ENCODE peak calls at places on chromosomes 3 and 15, in eight cellular contexts. One of them, this sample, is unnamed.
A peak's percentile ranks its signal among the peaks of the same experiment; 100 is the strongest.

GRCh38 chr3:43779850-43780249 is 89.1 kb downstream of the ABHD5 start:
- DNase-seq in AG04450: no peak
- DNase-seq in fibroblast of villous mesenchyme: no peak
- DNase-seq in BJ: no peak
- DNase-seq in GM13976: no peak
- DNase-seq in kidney epithelial cell: no peak
- DNase-seq in A549: no peak
- DNase-seq in NB4: no peak
- DNase-seq in this sample: no peak

GRCh38 chr15:59292393-59292792 is 80.3 kb downstream of the MYO1E start:
- DNase-seq in fibroblast of villous mesenchyme: no peak
- DNase-seq in BJ: no peak
- DNase-seq in NB4: no peak
- DNase-seq in kidney epithelial cell: no peak
- DNase-seq in A549: no peak
- DNase-seq in AG04450: no peak
- DNase-seq in GM13976: no peak
- DNase-seq in this sample: no peak

GRCh38 chr3:64484289-64484992 is 203.4 kb downstream of the ADAMTS9 start:
- DNase-seq in kidney epithelial cell: peak; percentile 37
- DNase-seq in BJ: peak; percentile 13
- DNase-seq in AG04450: peak; percentile 69
- DNase-seq in A549: peak; percentile 51
- DNase-seq in GM13976: peak; percentile 67
- DNase-seq in fibroblast of villous mesenchyme: peak; percentile 86
- DNase-seq in NB4: peak; percentile 84
- DNase-seq in this sample: peak; percentile 66

GRCh38 chr3:31491660-31492059 is 41.1 kb upstream of the STT3B start:
- DNase-seq in BJ: no peak
- DNase-seq in fibroblast of villous mesenchyme: no peak
- DNase-seq in A549: no peak
- DNase-seq in GM13976: no peak
- DNase-seq in kidney epithelial cell: no peak
- DNase-seq in AG04450: no peak
- DNase-seq in NB4: no peak
- DNase-seq in this sample: no peak

GRCh38 chr3:169071003-169071402 is 592.5 kb downstream of the MECOM start:
- DNase-seq in kidney epithelial cell: no peak
- DNase-seq in A549: no peak
- DNase-seq in BJ: peak; percentile 78
- DNase-seq in fibroblast of villous mesenchyme: no peak
- DNase-seq in NB4: no peak
- DNase-seq in GM13976: no peak
- DNase-seq in AG04450: peak; percentile 11
- DNase-seq in this sample: no peak

GRCh38 chr3:184760337-184761119 is 48.7 kb upstream of the MAGEF1 start:
- DNase-seq in BJ: no peak
- DNase-seq in kidney epithelial cell: no peak
- DNase-seq in GM13976: no peak
- DNase-seq in fibroblast of villous mesenchyme: no peak
- DNase-seq in NB4: no peak
- DNase-seq in A549: no peak
- DNase-seq in AG04450: no peak
- DNase-seq in this sample: no peak

GRCh38 chr3:4948395-4948794 is 30.8 kb upstream of the BHLHE40 start:
- DNase-seq in AG04450: no peak
- DNase-seq in fibroblast of villous mesenchyme: no peak
- DNase-seq in A549: no peak
- DNase-seq in kidney epithelial cell: no peak
- DNase-seq in NB4: no peak
- DNase-seq in BJ: peak; percentile 5
- DNase-seq in GM13976: no peak
- DNase-seq in this sample: no peak

GRCh38 chr15:79088426-79089205 is 2.0 kb downstream of the RASGRF1 start:
- DNase-seq in BJ: no peak
- DNase-seq in NB4: no peak
- DNase-seq in kidney epithelial cell: no peak
- DNase-seq in A549: no peak
- DNase-seq in AG04450: no peak
- DNase-seq in GM13976: no peak
- DNase-seq in fibroblast of villous mesenchyme: no peak
- DNase-seq in this sample: no peak

GRCh38 chr15:39925112-39925830 is 5.2 kb upstream of the GPR176 start:
- DNase-seq in BJ: no peak
- DNase-seq in fibroblast of villous mesenchyme: no peak
- DNase-seq in A549: no peak
- DNase-seq in GM13976: no peak
- DNase-seq in NB4: peak; percentile 44
- DNase-seq in kidney epithelial cell: peak; percentile 32
- DNase-seq in AG04450: no peak
- DNase-seq in this sample: no peak
- TF ChIP-seq CTCF in BJ: no peak
- TF ChIP-seq CTCF in fibroblast of villous mesenchyme: peak; percentile 12
- TF ChIP-seq CTCF in A549: no peak
- TF ChIP-seq CTCF in GM13976: no peak
- TF ChIP-seq CTCF in NB4: no peak
- TF ChIP-seq CTCF in kidney epithelial cell: no peak
- TF ChIP-seq CTCF in AG04450: peak; percentile 3
- TF ChIP-seq CTCF in this sample: no peak

GRCh38 chr3:25262322-25262721 is 165.7 kb upstream of the RARB start:
- DNase-seq in kidney epithelial cell: no peak
- DNase-seq in GM13976: no peak
- DNase-seq in NB4: no peak
- DNase-seq in AG04450: no peak
- DNase-seq in fibroblast of villous mesenchyme: no peak
- DNase-seq in BJ: no peak
- DNase-seq in A549: no peak
- DNase-seq in this sample: no peak
- TF ChIP-seq CTCF in kidney epithelial cell: no peak
- TF ChIP-seq CTCF in GM13976: no peak
- TF ChIP-seq CTCF in NB4: no peak
- TF ChIP-seq CTCF in AG04450: no peak
- TF ChIP-seq CTCF in fibroblast of villous mesenchyme: no peak
- TF ChIP-seq CTCF in BJ: no peak
- TF ChIP-seq CTCF in A549: no peak
- TF ChIP-seq CTCF in this sample: no peak

GRCh38 chr3:60917136-60917535 is 334.1 kb downstream of the FHIT start:
- DNase-seq in NB4: no peak
- DNase-seq in GM13976: no peak
- DNase-seq in BJ: no peak
- DNase-seq in fibroblast of villous mesenchyme: no peak
- DNase-seq in A549: no peak
- DNase-seq in AG04450: no peak
- DNase-seq in kidney epithelial cell: no peak
- DNase-seq in this sample: no peak
- TF ChIP-seq CTCF in NB4: no peak
- TF ChIP-seq CTCF in GM13976: no peak
- TF ChIP-seq CTCF in BJ: no peak
- TF ChIP-seq CTCF in fibroblast of villous mesenchyme: no peak
- TF ChIP-seq CTCF in A549: no peak
- TF ChIP-seq CTCF in AG04450: peak; percentile 3
- TF ChIP-seq CTCF in kidney epithelial cell: no peak
- TF ChIP-seq CTCF in this sample: no peak

GRCh38 chr15:90903733-90904536 is 833 bp downstream of the MAN2A2 start:
- DNase-seq in GM13976: no peak
- DNase-seq in AG04450: no peak
- DNase-seq in kidney epithelial cell: no peak
- DNase-seq in NB4: peak; percentile 40
- DNase-seq in fibroblast of villous mesenchyme: no peak
- DNase-seq in BJ: no peak
- DNase-seq in A549: peak; percentile 46
- DNase-seq in this sample: peak; percentile 45
- TF ChIP-seq CTCF in GM13976: no peak
- TF ChIP-seq CTCF in AG04450: no peak
- TF ChIP-seq CTCF in kidney epithelial cell: peak; percentile 30
- TF ChIP-seq CTCF in NB4: no peak
- TF ChIP-seq CTCF in fibroblast of villous mesenchyme: no peak
- TF ChIP-seq CTCF in BJ: no peak
- TF ChIP-seq CTCF in A549: no peak
- TF ChIP-seq CTCF in this sample: no peak

GRCh38 chr3:117706037-117706436 is 996.5 kb downstream of the TUSC7 start:
- DNase-seq in kidney epithelial cell: no peak
- DNase-seq in BJ: peak; percentile 94
- DNase-seq in NB4: no peak
- DNase-seq in fibroblast of villous mesenchyme: peak; percentile 77
- DNase-seq in GM13976: no peak
- DNase-seq in AG04450: peak; percentile 92
- DNase-seq in A549: no peak
- DNase-seq in this sample: no peak

GRCh38 chr3:117706731-117707130 is 997.2 kb downstream of the TUSC7 start:
- DNase-seq in BJ: no peak
- DNase-seq in GM13976: no peak
- DNase-seq in AG04450: no peak
- DNase-seq in kidney epithelial cell: no peak
- DNase-seq in fibroblast of villous mesenchyme: no peak
- DNase-seq in NB4: no peak
- DNase-seq in A549: no peak
- DNase-seq in this sample: no peak

GRCh38 chr3:117708601-117709000 is 999.0 kb downstream of the TUSC7 start:
- DNase-seq in AG04450: no peak
- DNase-seq in A549: no peak
- DNase-seq in GM13976: no peak
- DNase-seq in NB4: no peak
- DNase-seq in kidney epithelial cell: no peak
- DNase-seq in BJ: no peak
- DNase-seq in fibroblast of villous mesenchyme: no peak
- DNase-seq in this sample: no peak

DNA sequence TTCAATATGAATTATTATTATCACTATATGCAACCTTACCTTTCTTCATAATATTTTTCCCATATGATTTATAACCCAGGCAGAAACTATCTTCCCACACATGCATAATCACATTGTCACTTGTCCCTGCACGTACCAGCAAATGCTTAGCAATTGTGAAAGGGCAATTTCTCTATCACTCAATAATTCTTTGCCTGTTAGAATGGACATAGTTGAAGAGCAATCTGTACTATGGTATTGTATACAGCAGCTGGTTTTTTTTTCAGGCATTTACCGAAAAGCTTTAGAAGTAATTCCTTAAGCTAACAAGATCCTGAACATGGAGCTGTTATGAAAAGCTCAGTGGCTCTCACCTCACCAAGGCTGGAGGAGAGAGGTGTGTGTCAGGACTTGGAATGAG is 999.5 kb downstream of the TUSC7 start:
- DNase-seq in NB4: no peak
- DNase-seq in BJ: no peak
- DNase-seq in fibroblast of villous mesenchyme: no peak
- DNase-seq in A549: no peak
- DNase-seq in GM13976: no peak
- DNase-seq in kidney epithelial cell: no peak
- DNase-seq in AG04450: no peak
- DNase-seq in this sample: no peak
- TF ChIP-seq CTCF in NB4: no peak
- TF ChIP-seq CTCF in BJ: no peak
- TF ChIP-seq CTCF in fibroblast of villous mesenchyme: no peak
- TF ChIP-seq CTCF in A549: no peak
- TF ChIP-seq CTCF in GM13976: no peak
- TF ChIP-seq CTCF in kidney epithelial cell: no peak
- TF ChIP-seq CTCF in AG04450: no peak
- TF ChIP-seq CTCF in this sample: no peak

GRCh38 chr3:25291524-25291923 is 136.5 kb upstream of the RARB start:
- DNase-seq in BJ: no peak
- DNase-seq in kidney epithelial cell: no peak
- DNase-seq in fibroblast of villous mesenchyme: no peak
- DNase-seq in A549: no peak
- DNase-seq in AG04450: no peak
- DNase-seq in NB4: no peak
- DNase-seq in GM13976: no peak
- DNase-seq in this sample: no peak
- TF ChIP-seq CTCF in BJ: no peak
- TF ChIP-seq CTCF in kidney epithelial cell: no peak
- TF ChIP-seq CTCF in fibroblast of villous mesenchyme: no peak
- TF ChIP-seq CTCF in A549: no peak
- TF ChIP-seq CTCF in AG04450: no peak
- TF ChIP-seq CTCF in NB4: no peak
- TF ChIP-seq CTCF in GM13976: no peak
- TF ChIP-seq CTCF in this sample: no peak

DNA sequence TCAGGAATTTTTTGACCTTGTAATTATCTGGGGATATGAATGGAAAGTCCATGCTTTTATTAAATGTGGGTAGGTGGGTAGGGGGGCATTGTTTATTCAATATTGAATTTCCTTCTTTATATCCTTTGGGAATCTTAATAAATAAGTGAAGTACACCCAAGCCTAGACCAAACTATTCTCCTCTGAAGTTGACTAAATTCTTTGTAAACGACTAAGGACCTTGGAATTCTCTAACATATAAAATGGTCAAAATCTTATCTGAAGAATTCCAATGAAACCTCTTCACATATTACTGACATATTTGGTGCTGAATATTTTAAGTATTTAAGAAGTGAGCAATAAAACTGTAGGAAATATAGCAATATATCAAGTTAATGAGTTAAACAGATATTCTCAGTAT is 1432.1 kb upstream of the GBE1 start:
- DNase-seq in A549: no peak
- DNase-seq in AG04450: no peak
- DNase-seq in BJ: no peak
- DNase-seq in fibroblast of villous mesenchyme: no peak
- DNase-seq in GM13976: no peak
- DNase-seq in kidney epithelial cell: no peak
- DNase-seq in NB4: no peak
- DNase-seq in this sample: no peak
- TF ChIP-seq CTCF in A549: no peak
- TF ChIP-seq CTCF in AG04450: no peak
- TF ChIP-seq CTCF in BJ: no peak
- TF ChIP-seq CTCF in fibroblast of villous mesenchyme: no peak
- TF ChIP-seq CTCF in GM13976: no peak
- TF ChIP-seq CTCF in kidney epithelial cell: no peak
- TF ChIP-seq CTCF in NB4: no peak
- TF ChIP-seq CTCF in this sample: no peak

DNA sequence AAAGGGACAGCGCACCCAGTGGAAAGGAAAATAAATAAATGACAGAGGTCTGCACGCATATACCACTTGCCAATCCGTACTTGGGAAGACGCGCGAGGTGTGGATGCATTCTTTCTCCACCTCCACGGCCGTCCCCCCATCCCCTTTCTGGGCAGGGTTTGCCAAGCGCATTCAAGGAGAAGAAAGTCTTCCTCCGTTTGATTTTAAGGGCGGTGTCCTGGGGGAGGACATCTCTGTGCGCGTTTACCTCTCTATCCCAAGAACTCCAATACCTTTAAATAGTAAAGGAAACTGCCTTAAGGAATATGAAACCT is 576 bp upstream of the MB21D2 start:
- DNase-seq in NB4: no peak
- DNase-seq in A549: no peak
- DNase-seq in BJ: no peak
- DNase-seq in AG04450: no peak
- DNase-seq in GM13976: no peak
- DNase-seq in fibroblast of villous mesenchyme: no peak
- DNase-seq in kidney epithelial cell: no peak
- DNase-seq in this sample: no peak
- TF ChIP-seq CTCF in NB4: no peak
- TF ChIP-seq CTCF in A549: no peak
- TF ChIP-seq CTCF in BJ: no peak
- TF ChIP-seq CTCF in AG04450: no peak
- TF ChIP-seq CTCF in GM13976: no peak
- TF ChIP-seq CTCF in fibroblast of villous mesenchyme: no peak
- TF ChIP-seq CTCF in kidney epithelial cell: no peak
- TF ChIP-seq CTCF in this sample: no peak

DNA sequence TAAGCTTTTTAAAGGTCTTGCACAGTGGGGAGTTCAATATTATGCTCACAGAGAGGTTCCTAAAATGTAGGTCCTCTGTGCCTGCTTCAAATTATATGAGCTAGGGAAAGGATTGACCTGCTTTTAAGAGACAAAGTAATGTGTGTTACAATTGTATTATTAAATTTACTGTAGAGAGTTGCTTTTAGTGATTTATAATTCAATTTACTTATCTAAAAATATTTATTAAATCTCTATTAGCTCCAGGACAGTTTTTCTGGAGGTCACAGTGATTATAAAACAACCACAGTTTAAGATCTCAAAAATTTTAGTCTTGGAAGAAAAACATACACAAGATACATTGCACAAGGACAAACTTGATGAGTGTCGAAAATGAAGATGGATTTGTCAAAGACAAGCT is 665.7 kb upstream of the ARPP21 start:
- DNase-seq in BJ: no peak
- DNase-seq in GM13976: no peak
- DNase-seq in NB4: no peak
- DNase-seq in A549: no peak
- DNase-seq in AG04450: no peak
- DNase-seq in fibroblast of villous mesenchyme: no peak
- DNase-seq in kidney epithelial cell: no peak
- DNase-seq in this sample: no peak
- TF ChIP-seq CTCF in BJ: no peak
- TF ChIP-seq CTCF in GM13976: no peak
- TF ChIP-seq CTCF in NB4: no peak
- TF ChIP-seq CTCF in A549: no peak
- TF ChIP-seq CTCF in AG04450: no peak
- TF ChIP-seq CTCF in fibroblast of villous mesenchyme: no peak
- TF ChIP-seq CTCF in kidney epithelial cell: no peak
- TF ChIP-seq CTCF in this sample: no peak